ENCODE peak calls at places on chromosomes 16 and 17, in five cellular contexts. W, K, C, G and A are unnamed samples.

GRCh38 chr16:11297492-11298142 is 16.5 kb upstream of the PRM1 start:
- DNase-seq in W (peak), C (peak), K (no peak), G (peak), A (peak)

GRCh38 chr17:76935331-76935730 is 67.1 kb downstream of the MGAT5B start:
- DNase-seq in W (no peak), G (no peak), K (no peak), C (no peak), A (no peak)

GRCh38 chr17:47254403-47254943 is 846 bp downstream of the ITGB3 start:
- DNase-seq in G (no peak), C (no peak), W (no peak), K (no peak), A (no peak)

GRCh38 chr17:49995055-49995738 is at the start of gene DLX3:
- DNase-seq in K (no peak), W (no peak), C (peak), G (peak), A (peak)

GRCh38 chr17:4499431-4500187 is 928 bp downstream of the SPNS2 start:
- DNase-seq in K (no peak), G (peak), W (no peak), C (no peak), A (no peak)

GRCh38 chr17:13520899-13521572 is 80.7 kb downstream of the HS3ST3A1 start:
- DNase-seq in C (no peak), W (peak), G (no peak), K (no peak), A (no peak)

GRCh38 chr17:48555183-48555615 is 10.3 kb upstream of the HOXB2 start:
- DNase-seq in W (peak), G (no peak), K (no peak), C (no peak), A (no peak)

GRCh38 chr17:2965621-2966275 is 97.7 kb downstream of the OR1D5 start:
- DNase-seq in C (no peak), W (no peak), K (no peak), G (no peak), A (no peak)

GRCh38 chr16:89197033-89197632 is 3.2 kb downstream of the SLC22A31 start:
- DNase-seq in G (no peak), C (peak), K (no peak), W (no peak), A (no peak)

GRCh38 chr17:55845385-55845784 is 94.5 kb downstream of the PCTP start:
- DNase-seq in W (no peak), C (peak), G (peak), K (no peak), A (peak)

GRCh38 chr17:56184650-56185049 is 31.4 kb downstream of the ANKFN1 start:
- DNase-seq in W (no peak), G (no peak), C (no peak), K (no peak), A (no peak)

GRCh38 chr17:44919885-44920564 is 4.7 kb upstream of the GFAP start:
- DNase-seq in C (peak), K (no peak), G (peak), W (peak), A (peak)

GRCh38 chr17:38449364-38449763 is 21.1 kb downstream of the ARHGAP23 start:
- DNase-seq in C (no peak), W (peak), K (no peak), G (no peak), A (no peak)

GRCh38 chr16:23006380-23006779 is 142.9 kb downstream of the USP31 start:
- DNase-seq in C (no peak), W (no peak), G (no peak), K (no peak), A (no peak)

GRCh38 chr16:569445-570254 is at the start of gene PIGQ:
- DNase-seq in W (peak), G (peak), K (peak), C (peak), A (peak)

GRCh38 chr17:80789356-80789902 is 202.2 kb upstream of the CHMP6 start:
- DNase-seq in G (peak), C (no peak), K (no peak), W (peak), A (no peak)

GRCh38 chr16:77711775-77712174 is 10.5 kb upstream of the NUDT7 start:
- DNase-seq in K (no peak), W (no peak), C (no peak), G (no peak), A (no peak)

GRCh38 chr16:1532081-1532760 is 1.2 kb upstream of the TMEM204 start:
- DNase-seq in C (no peak), W (no peak), K (no peak), G (no peak), A (no peak)

GRCh38 chr16:19228575-19228974 is 57.0 kb upstream of the CLEC19A start:
- DNase-seq in K (no peak), C (no peak), W (no peak), G (no peak), A (no peak)